ENCODE peak calls at places on chromosomes 3 and 15, in nine cellular contexts. One of them, this sample, is unnamed.

GRCh38 chr3:143203848-143204247 is 84.3 kb downstream of the CHST2 start:
- DNase-seq in neural crest cell: no peak
- DNase-seq in ovary: no peak
- DNase-seq in A549: no peak
- DNase-seq in nephron progenitor cell: no peak
- DNase-seq in AG09319: no peak
- DNase-seq in HepG2: no peak
- DNase-seq in AG10803: peak; percentile 21
- DNase-seq in cardiac fibroblast: no peak
- DNase-seq in this sample: no peak

GRCh38 chr3:15313461-15313860 is 18.9 kb downstream of the SH3BP5 start:
- DNase-seq in A549: no peak
- DNase-seq in neural crest cell: no peak
- DNase-seq in HepG2: no peak
- DNase-seq in ovary: no peak
- DNase-seq in AG09319: no peak
- DNase-seq in nephron progenitor cell: no peak
- DNase-seq in cardiac fibroblast: no peak
- DNase-seq in AG10803: no peak
- DNase-seq in this sample: no peak

GRCh38 chr3:118529554-118529953 is 505.1 kb downstream of the IGSF11 start:
- DNase-seq in nephron progenitor cell: no peak
- DNase-seq in AG09319: no peak
- DNase-seq in ovary: no peak
- DNase-seq in A549: no peak
- DNase-seq in AG10803: no peak
- DNase-seq in HepG2: no peak
- DNase-seq in neural crest cell: no peak
- DNase-seq in cardiac fibroblast: no peak
- DNase-seq in this sample: no peak

GRCh38 chr3:55607844-55608243 is 120.7 kb upstream of the WNT5A start:
- DNase-seq in ovary: no peak
- DNase-seq in cardiac fibroblast: no peak
- DNase-seq in A549: no peak
- DNase-seq in AG10803: no peak
- DNase-seq in nephron progenitor cell: no peak
- DNase-seq in HepG2: no peak
- DNase-seq in neural crest cell: no peak
- DNase-seq in AG09319: no peak
- DNase-seq in this sample: no peak

GRCh38 chr3:174035317-174035886 is 637.9 kb downstream of the NLGN1 start:
- DNase-seq in nephron progenitor cell: no peak
- DNase-seq in ovary: no peak
- DNase-seq in cardiac fibroblast: peak; percentile 17
- DNase-seq in A549: no peak
- DNase-seq in neural crest cell: no peak
- DNase-seq in AG10803: peak; percentile 36
- DNase-seq in AG09319: no peak
- DNase-seq in HepG2: no peak
- DNase-seq in this sample: no peak

GRCh38 chr15:43828061-43828657 is 1.4 kb downstream of the WDR76 start:
- DNase-seq in ovary: no peak
- DNase-seq in HepG2: no peak
- DNase-seq in A549: no peak
- DNase-seq in AG10803: peak; percentile 20
- DNase-seq in cardiac fibroblast: peak; percentile 10
- DNase-seq in nephron progenitor cell: no peak
- DNase-seq in AG09319: no peak
- DNase-seq in neural crest cell: no peak
- DNase-seq in this sample: no peak

GRCh38 chr15:72923304-72923703 is 129.0 kb upstream of the NEO1 start:
- DNase-seq in HepG2: no peak
- DNase-seq in cardiac fibroblast: no peak
- DNase-seq in neural crest cell: no peak
- DNase-seq in A549: no peak
- DNase-seq in AG09319: no peak
- DNase-seq in AG10803: no peak
- DNase-seq in nephron progenitor cell: no peak
- DNase-seq in ovary: no peak
- DNase-seq in this sample: peak; percentile 1

GRCh38 chr15:37973856-37974255 is 39.4 kb downstream of the TMCO5A start:
- DNase-seq in HepG2: no peak
- DNase-seq in AG09319: no peak
- DNase-seq in ovary: no peak
- DNase-seq in nephron progenitor cell: no peak
- DNase-seq in A549: no peak
- DNase-seq in AG10803: peak; percentile 4
- DNase-seq in cardiac fibroblast: no peak
- DNase-seq in neural crest cell: no peak
- DNase-seq in this sample: no peak

GRCh38 chr3:193605876-193606275 is 12.9 kb downstream of the OPA1 start:
- DNase-seq in neural crest cell: peak; percentile 61
- DNase-seq in nephron progenitor cell: peak; percentile 31
- DNase-seq in cardiac fibroblast: peak; percentile 77
- DNase-seq in AG10803: peak; percentile 65
- DNase-seq in HepG2: peak; percentile 62
- DNase-seq in ovary: no peak
- DNase-seq in AG09319: peak; percentile 28
- DNase-seq in A549: peak; percentile 44
- DNase-seq in this sample: no peak

GRCh38 chr3:23748398-23749110 is 57.2 kb upstream of the UBE2E1 start:
- DNase-seq in neural crest cell: no peak
- DNase-seq in nephron progenitor cell: no peak
- DNase-seq in A549: no peak
- DNase-seq in ovary: no peak
- DNase-seq in AG09319: no peak
- DNase-seq in cardiac fibroblast: peak; percentile 76
- DNase-seq in AG10803: peak; percentile 81
- DNase-seq in HepG2: no peak
- DNase-seq in this sample: no peak

GRCh38 chr15:98927990-98928389 is 79.6 kb downstream of the PGPEP1L start:
- DNase-seq in AG09319: no peak
- DNase-seq in ovary: no peak
- DNase-seq in A549: no peak
- DNase-seq in cardiac fibroblast: no peak
- DNase-seq in AG10803: no peak
- DNase-seq in HepG2: no peak
- DNase-seq in nephron progenitor cell: no peak
- DNase-seq in neural crest cell: no peak
- DNase-seq in this sample: no peak

GRCh38 chr3:160213181-160213580 is 12.0 kb upstream of the C3orf80 start:
- DNase-seq in AG10803: no peak
- DNase-seq in cardiac fibroblast: no peak
- DNase-seq in HepG2: no peak
- DNase-seq in neural crest cell: no peak
- DNase-seq in A549: no peak
- DNase-seq in ovary: no peak
- DNase-seq in AG09319: no peak
- DNase-seq in nephron progenitor cell: no peak
- DNase-seq in this sample: no peak

GRCh38 chr3:160205606-160206005 is 19.6 kb upstream of the C3orf80 start:
- DNase-seq in neural crest cell: no peak
- DNase-seq in AG09319: no peak
- DNase-seq in AG10803: no peak
- DNase-seq in cardiac fibroblast: no peak
- DNase-seq in ovary: no peak
- DNase-seq in A549: no peak
- DNase-seq in HepG2: no peak
- DNase-seq in nephron progenitor cell: no peak
- DNase-seq in this sample: no peak

DNA sequence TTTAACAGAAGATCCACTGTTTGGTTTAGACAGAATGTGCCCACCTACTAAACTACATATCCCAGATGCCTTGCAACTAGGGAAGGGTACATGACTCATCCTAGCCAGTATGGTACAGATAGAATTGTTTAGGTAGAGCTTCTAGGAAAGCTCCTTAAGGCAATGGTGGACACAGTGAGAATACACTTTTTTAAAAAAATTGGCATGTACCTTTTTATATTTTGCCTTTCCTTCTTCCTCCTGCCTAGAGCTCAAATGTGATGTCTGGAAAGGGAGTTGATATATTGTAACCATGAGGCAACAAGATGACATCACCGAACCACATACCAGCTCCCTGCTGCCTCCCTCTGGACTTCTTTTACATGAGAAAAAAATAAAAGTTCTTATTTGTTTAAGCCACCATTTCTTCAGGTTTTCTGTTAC is 14.4 kb upstream of the C3orf80 start:
- DNase-seq in nephron progenitor cell: no peak
- DNase-seq in A549: no peak
- DNase-seq in HepG2: peak; percentile 11
- DNase-seq in ovary: no peak
- DNase-seq in neural crest cell: no peak
- DNase-seq in AG10803: peak; percentile 65
- DNase-seq in cardiac fibroblast: peak; percentile 75
- DNase-seq in AG09319: no peak
- DNase-seq in this sample: peak; percentile 16
- TF ChIP-seq CTCF in nephron progenitor cell: no peak
- TF ChIP-seq CTCF in A549: peak; percentile 43
- TF ChIP-seq CTCF in HepG2: peak; percentile 25
- TF ChIP-seq CTCF in ovary: no peak
- TF ChIP-seq CTCF in neural crest cell: peak; percentile 54
- TF ChIP-seq CTCF in AG10803: peak; percentile 56
- TF ChIP-seq CTCF in cardiac fibroblast: peak; percentile 48
- TF ChIP-seq CTCF in AG09319: peak; percentile 25
- TF ChIP-seq CTCF in this sample: peak; percentile 57

GRCh38 chr15:64092075-64092820 is 1.4 kb downstream of the CIAO2A start:
- DNase-seq in ovary: no peak
- DNase-seq in nephron progenitor cell: no peak
- DNase-seq in cardiac fibroblast: no peak
- DNase-seq in AG10803: no peak
- DNase-seq in AG09319: no peak
- DNase-seq in A549: no peak
- DNase-seq in neural crest cell: no peak
- DNase-seq in HepG2: peak; percentile 50
- DNase-seq in this sample: no peak
- TF ChIP-seq CTCF in ovary: no peak
- TF ChIP-seq CTCF in nephron progenitor cell: no peak
- TF ChIP-seq CTCF in cardiac fibroblast: no peak
- TF ChIP-seq CTCF in AG10803: no peak
- TF ChIP-seq CTCF in AG09319: no peak
- TF ChIP-seq CTCF in A549: peak; percentile 19
- TF ChIP-seq CTCF in neural crest cell: peak; percentile 34
- TF ChIP-seq CTCF in HepG2: peak; percentile 67
- TF ChIP-seq CTCF in this sample: peak; percentile 17

DNA sequence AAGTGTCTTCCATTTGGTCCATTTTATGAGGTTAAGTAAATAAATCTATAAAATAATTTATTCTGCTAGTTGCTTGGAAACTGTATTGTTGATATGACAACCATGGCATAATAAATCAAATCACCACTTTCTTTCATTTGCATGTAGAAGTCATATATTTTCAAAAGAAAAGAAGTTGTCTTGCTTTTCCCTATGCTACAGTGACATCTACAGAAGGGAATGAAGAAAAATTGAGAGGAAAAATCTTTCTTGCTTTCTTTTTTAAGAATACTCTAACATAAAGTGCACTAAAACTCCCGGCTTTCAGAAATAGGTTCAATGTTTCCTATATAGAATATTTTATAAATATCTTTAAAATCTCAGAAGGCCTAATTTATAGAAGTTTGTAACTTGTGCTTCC is 228.4 kb downstream of the ZBBX start:
- DNase-seq in AG09319: no peak
- DNase-seq in ovary: no peak
- DNase-seq in nephron progenitor cell: no peak
- DNase-seq in cardiac fibroblast: no peak
- DNase-seq in AG10803: no peak
- DNase-seq in neural crest cell: no peak
- DNase-seq in HepG2: no peak
- DNase-seq in A549: no peak
- DNase-seq in this sample: no peak
- TF ChIP-seq CTCF in AG09319: no peak
- TF ChIP-seq CTCF in ovary: no peak
- TF ChIP-seq CTCF in nephron progenitor cell: no peak
- TF ChIP-seq CTCF in cardiac fibroblast: no peak
- TF ChIP-seq CTCF in AG10803: no peak
- TF ChIP-seq CTCF in neural crest cell: peak; percentile 42
- TF ChIP-seq CTCF in HepG2: no peak
- TF ChIP-seq CTCF in A549: no peak
- TF ChIP-seq CTCF in this sample: no peak

GRCh38 chr3:114411811-114412803 is 118.3 kb downstream of the TIGIT start:
- DNase-seq in AG10803: peak; percentile 59
- DNase-seq in nephron progenitor cell: no peak
- DNase-seq in ovary: peak; percentile 30
- DNase-seq in HepG2: peak; percentile 47
- DNase-seq in neural crest cell: no peak
- DNase-seq in AG09319: no peak
- DNase-seq in A549: peak; percentile 7
- DNase-seq in cardiac fibroblast: peak; percentile 49
- DNase-seq in this sample: peak; percentile 50
- TF ChIP-seq CTCF in AG10803: peak; percentile 40
- TF ChIP-seq CTCF in nephron progenitor cell: no peak
- TF ChIP-seq CTCF in ovary: peak; percentile 7
- TF ChIP-seq CTCF in HepG2: no peak
- TF ChIP-seq CTCF in neural crest cell: no peak
- TF ChIP-seq CTCF in AG09319: peak; percentile 15
- TF ChIP-seq CTCF in A549: no peak
- TF ChIP-seq CTCF in cardiac fibroblast: no peak
- TF ChIP-seq CTCF in this sample: peak; percentile 2

DNA sequence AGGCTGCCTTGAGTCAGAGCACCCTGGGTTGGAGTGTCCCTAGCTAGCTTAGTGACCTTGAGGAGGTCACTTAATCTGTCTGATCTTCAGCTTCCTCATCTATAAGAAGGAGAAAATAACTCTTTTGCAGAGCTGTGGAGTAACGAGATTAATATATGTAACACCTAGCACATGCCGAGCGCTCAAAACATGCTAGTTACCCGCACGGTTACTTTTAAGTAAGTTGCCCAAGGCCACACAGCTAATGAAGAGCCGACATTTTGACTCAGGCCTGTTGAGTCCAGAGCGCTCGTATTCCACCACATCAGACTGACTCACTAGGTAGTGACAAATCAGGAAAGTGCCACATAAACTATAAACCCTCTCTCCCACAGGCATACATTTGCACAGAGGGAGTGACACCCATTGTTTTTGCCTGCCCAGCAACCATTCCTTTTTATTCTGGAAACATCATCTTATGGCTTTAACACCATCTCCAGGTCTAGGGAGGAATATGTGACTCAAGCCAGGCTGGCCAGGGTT is 42.4 kb downstream of the BHLHE40 start:
- DNase-seq in neural crest cell: no peak
- DNase-seq in AG09319: no peak
- DNase-seq in ovary: no peak
- DNase-seq in A549: peak; percentile 76
- DNase-seq in cardiac fibroblast: no peak
- DNase-seq in nephron progenitor cell: no peak
- DNase-seq in AG10803: peak; percentile 52
- DNase-seq in HepG2: peak; percentile 25
- DNase-seq in this sample: no peak
- TF ChIP-seq CTCF in neural crest cell: no peak
- TF ChIP-seq CTCF in AG09319: no peak
- TF ChIP-seq CTCF in ovary: no peak
- TF ChIP-seq CTCF in A549: no peak
- TF ChIP-seq CTCF in cardiac fibroblast: no peak
- TF ChIP-seq CTCF in nephron progenitor cell: no peak
- TF ChIP-seq CTCF in AG10803: no peak
- TF ChIP-seq CTCF in HepG2: no peak
- TF ChIP-seq CTCF in this sample: no peak

This sample was measured in epithelial cell of proximal tubule.